ENCODE peak calls at places on chromosomes 2 and 18, in four cellular contexts. Q is stimulated activated CD4-positive, alpha-beta T cell treated with anti-CD3 and anti-CD28 coated beads, Interleukin-15, amount 100 ng/mL, for 1 hour; S is activated CD8-positive, alpha-beta memory T cell treated with anti-CD3 and anti-CD28 coated beads, Interleukin-2, amount 50 U/mL, for 48 hours; Z is ACHN. V is an unnamed sample.

GRCh38 chr2:21097331-21097730 is 26.4 kb upstream of the TDRD15 start:
- DNase-seq in Q (no peak), S (no peak), Z (no peak), V (no peak)

GRCh38 chr2:82139979-82140611 is 1835.5 kb upstream of the LRRTM1 start:
- DNase-seq in Q (no peak), S (no peak), Z (no peak), V (no peak)

GRCh38 chr2:101327863-101328394 is 19.4 kb upstream of the RNF149 start:
- DNase-seq in Q (no peak), S (no peak), Z (no peak), V (no peak)

GRCh38 chr18:37869051-37869450 is 303.5 kb upstream of the CELF4 start:
- DNase-seq in Q (no peak), S (no peak), Z (no peak), V (no peak)

GRCh38 chr2:218894168-218895157 is 13.8 kb downstream of the WNT10A start:
- DNase-seq in Q (no peak), S (peak), Z (no peak), V (no peak)

GRCh38 chr2:114022360-114023085 is 132.6 kb downstream of the ACTR3 start:
- DNase-seq in Q (no peak), S (no peak), Z (peak), V (no peak)

GRCh38 chr2:48016620-48017019 is 110.3 kb upstream of the FBXO11 start:
- DNase-seq in Q (no peak), S (no peak), Z (peak), V (no peak)

GRCh38 chr2:37684809-37685208 is 13.4 kb upstream of the CDC42EP3 start:
- DNase-seq in Q (no peak), S (no peak), Z (no peak), V (no peak)

GRCh38 chr2:239463541-239464165 is 62.8 kb upstream of the HDAC4 start:
- DNase-seq in Q (no peak), S (peak), Z (no peak), V (no peak)

GRCh38 chr2:222050981-222051380 is 247.8 kb downstream of the PAX3 start:
- DNase-seq in Q (no peak), S (no peak), Z (no peak), V (no peak)

GRCh38 chr2:212494413-212495020 is 44.1 kb downstream of the ERBB4 start:
- DNase-seq in Q (no peak), S (no peak), Z (no peak), V (no peak)

GRCh38 chr2:119680457-119681195 is 1.6 kb downstream of the TMEM177 start:
- DNase-seq in Q (no peak), S (no peak), Z (no peak), V (no peak)

GRCh38 chr18:49846263-49846662 is 32.9 kb upstream of the ACAA2 start:
- DNase-seq in Q (no peak), S (no peak), Z (no peak), V (no peak)

GRCh38 chr2:102968375-102968774 is 206.5 kb downstream of the TMEM182 start:
- DNase-seq in Q (no peak), S (no peak), Z (no peak), V (no peak)

GRCh38 chr2:121196132-121196848 is 88.7 kb downstream of the TFCP2L1 start:
- DNase-seq in Q (no peak), S (no peak), Z (no peak), V (no peak)

GRCh38 chr18:11035814-11036213 is 113.6 kb downstream of the PIEZO2 start:
- DNase-seq in Q (no peak), S (no peak), Z (no peak), V (no peak)

GRCh38 chr2:25122367-25122766 is 46.0 kb downstream of the POMC start:
- DNase-seq in Q (no peak), S (no peak), Z (no peak), V (no peak)

GRCh38 chr2:27091746-27092695 is 5.4 kb downstream of the KHK start:
- DNase-seq in Q (no peak), S (no peak), Z (no peak), V (no peak)

GRCh38 chr2:5694016-5694690 is 2.0 kb downstream of the SOX11 start:
- DNase-seq in Q (no peak), S (no peak), Z (no peak), V (no peak)

GRCh38 chr2:133591164-133591563 is 22.9 kb upstream of the NCKAP5 start:
- DNase-seq in Q (no peak), S (no peak), Z (no peak), V (no peak)

GRCh38 chr18:46373131-46373530 is 268.9 kb downstream of the HAUS1 start:
- DNase-seq in Q (no peak), S (no peak), Z (no peak), V (no peak)

GRCh38 chr2:41955641-41956040 is 92.2 kb upstream of the PKDCC start:
- DNase-seq in Q (no peak), S (no peak), Z (no peak), V (no peak)

GRCh38 chr2:52210161-52210560 is 1178.2 kb upstream of the NRXN1 start:
- DNase-seq in Q (no peak), S (no peak), Z (no peak), V (no peak)

GRCh38 chr18:48897531-48897930 is 53.2 kb downstream of the SMAD7 start:
- DNase-seq in Q (no peak), S (no peak), Z (no peak), V (no peak)

GRCh38 chr2:86372133-86372532 is 34.7 kb upstream of the REEP1 start:
- DNase-seq in Q (no peak), S (no peak), Z (no peak), V (no peak)

GRCh38 chr2:46098606-46099005 is 198.6 kb upstream of the EPAS1 start:
- DNase-seq in Q (no peak), S (no peak), Z (peak), V (no peak)

GRCh38 chr2:133836691-133837090 is 268.4 kb upstream of the NCKAP5 start:
- DNase-seq in Q (no peak), S (no peak), Z (peak), V (no peak)

GRCh38 chr2:34474646-34475045 is 875.5 kb upstream of the FAM98A start:
- DNase-seq in Q (no peak), S (no peak), Z (no peak), V (no peak)

GRCh38 chr2:140355481-140356090 is 1575.4 kb upstream of the NXPH2 start:
- DNase-seq in Q (no peak), S (no peak), Z (no peak), V (no peak)

GRCh38 chr2:162021659-162022058 is 52.4 kb downstream of the DPP4 start:
- DNase-seq in Q (no peak), S (no peak), Z (no peak), V (no peak)

GRCh38 chr18:41128126-41128525 is 826.9 kb upstream of the PIK3C3 start:
- DNase-seq in Q (no peak), S (no peak), Z (no peak), V (no peak)

GRCh38 chr2:223916181-223916900 is 28.8 kb downstream of the WDFY1 start:
- DNase-seq in Q (no peak), S (no peak), Z (no peak), V (no peak)

V was measured in effector CD4-positive, alpha-beta T cell.